ENCODE peak calls at places on chromosomes 1 and 21, in five cellular contexts. Y, Z, G, Q and I are unnamed samples.
A peak's percentile ranks its signal among the peaks of the same experiment; 100 is the strongest.

GRCh38 chr1:26690576-26691031 is 5.2 kb upstream of the ARID1A start:
- DNase-seq in G (no peak), Z (no peak), Y (no peak), Q (no peak), I (no peak)

GRCh38 chr1:25688390-25689119 is 72.0 kb downstream of the MAN1C1 start:
- DNase-seq in Q (no peak), G (no peak), Y (no peak), Z (no peak), I (no peak)

GRCh38 chr1:97989094-97989680 is 68.4 kb upstream of the DPYD start:
- DNase-seq in Q (no peak), Z (no peak), Y (no peak), G (no peak), I (no peak)

GRCh38 chr1:7940745-7941436 is at the start of gene TNFRSF9:
- DNase-seq in Y (no peak), Q (peak; percentile 53), G (no peak), Z (no peak), I (peak; percentile 72)

GRCh38 chr21:15549671-15550070 is 180.1 kb upstream of the USP25 start:
- DNase-seq in Y (no peak), Q (no peak), Z (no peak), G (no peak), I (no peak)

GRCh38 chr1:51684776-51685175 is 67.9 kb downstream of the OSBPL9 start:
- DNase-seq in Q (no peak), Z (no peak), Y (no peak), G (no peak), I (no peak)

GRCh38 chr1:58722967-58723366 is 23.1 kb upstream of the MYSM1 start:
- DNase-seq in Q (no peak), Y (no peak), G (no peak), Z (no peak), I (no peak)

GRCh38 chr1:151371744-151372410 is 628 bp downstream of the SELENBP1 start:
- DNase-seq in G (peak; percentile 81), Z (no peak), Y (peak; percentile 57), Q (no peak), I (no peak)

GRCh38 chr1:15275921-15276683 is 29.1 kb downstream of the FHAD1 start:
- DNase-seq in G (no peak), Z (no peak), Q (no peak), Y (no peak), I (no peak)

GRCh38 chr1:164760585-164760968 is 201.6 kb downstream of the PBX1 start:
- DNase-seq in Y (no peak), Q (no peak), G (no peak), Z (no peak), I (no peak)

GRCh38 chr1:244653439-244654283 is 735 bp downstream of the DESI2 start:
- DNase-seq in Z (no peak), G (no peak), Y (peak; percentile 17), Q (no peak), I (no peak)

GRCh38 chr1:1120866-1121563 is 5.1 kb upstream of the C1orf159 start:
- DNase-seq in Y (no peak), Q (no peak), G (no peak), Z (no peak), I (no peak)

GRCh38 chr1:207659545-207660148 is 14.7 kb downstream of the CR1L start:
- DNase-seq in Y (no peak), Q (no peak), Z (no peak), G (no peak), I (no peak)

GRCh38 chr1:36400825-36401601 is 3.3 kb upstream of the LSM10 start:
- DNase-seq in G (peak; percentile 79), Z (peak; percentile 52), Q (no peak), Y (peak; percentile 64), I (peak; percentile 60)

GRCh38 chr1:214234635-214235025 is 46.3 kb upstream of the SMYD2 start:
- DNase-seq in Q (no peak), Y (no peak), G (no peak), Z (no peak), I (no peak)

GRCh38 chr1:93506140-93506539 is 58.2 kb downstream of the FNBP1L start:
- DNase-seq in Z (no peak), Y (no peak), Q (no peak), G (no peak), I (no peak)

GRCh38 chr1:21933397-21934248 is 3.5 kb downstream of the HSPG2 start:
- DNase-seq in Z (no peak), Q (no peak), G (no peak), Y (no peak), I (no peak)

GRCh38 chr21:42679319-42679981 is 26.0 kb downstream of the PDE9A start:
- DNase-seq in Z (no peak), Y (no peak), G (no peak), Q (no peak), I (peak; percentile 28)

GRCh38 chr1:184567648-184568047 is 180.8 kb downstream of the C1orf21 start:
- DNase-seq in G (no peak), Q (no peak), Z (no peak), Y (no peak), I (no peak)

GRCh38 chr1:151976868-151977267 is 16.8 kb downstream of the S100A10 start:
- DNase-seq in G (no peak), Y (no peak), Z (no peak), Q (no peak), I (no peak)

GRCh38 chr1:200974711-200975110 is 48.8 kb downstream of the KIF21B start:
- DNase-seq in Y (no peak), Z (no peak), Q (no peak), G (no peak), I (no peak)

GRCh38 chr21:44994581-44995171 is 54.8 kb downstream of the SLX9 start:
- DNase-seq in Q (no peak), G (no peak), Z (no peak), Y (no peak), I (no peak)

GRCh38 chr21:30193201-30193600 is 22.7 kb downstream of the CLDN8 start:
- DNase-seq in G (no peak), Z (no peak), Q (no peak), Y (no peak), I (no peak)

GRCh38 chr1:30798389-30798951 is 40.9 kb upstream of the LAPTM5 start:
- DNase-seq in Y (peak; percentile 45), Q (no peak), Z (no peak), G (peak; percentile 75), I (no peak)

GRCh38 chr21:33875026-33875695 is 40.4 kb downstream of the ATP5PO start:
- DNase-seq in Q (no peak), G (no peak), Z (no peak), Y (no peak), I (no peak)

GRCh38 chr1:211487672-211488208 is 4.2 kb downstream of the RD3 start:
- DNase-seq in Y (no peak), Q (no peak), Z (no peak), G (no peak), I (no peak)

GRCh38 chr1:242426271-242426905 is 98.1 kb downstream of the PLD5 start:
- DNase-seq in Y (no peak), Z (no peak), G (no peak), Q (no peak), I (no peak)

GRCh38 chr1:2990376-2991115 is 30.7 kb upstream of the ACTRT2 start:
- DNase-seq in Y (no peak), Z (no peak), G (peak; percentile 44), Q (no peak), I (no peak)

GRCh38 chr1:183097438-183098051 is 74.3 kb downstream of the LAMC1 start:
- DNase-seq in Z (no peak), Y (no peak), G (no peak), Q (no peak), I (no peak)

GRCh38 chr1:217562229-217562878 is 68.5 kb downstream of the GPATCH2 start:
- DNase-seq in Z (no peak), Q (no peak), G (no peak), Y (no peak), I (no peak)

GRCh38 chr1:38138498-38139233 is 92.1 kb upstream of the POU3F1 start:
- DNase-seq in Z (no peak), Y (peak; percentile 43), G (peak; percentile 91), Q (no peak), I (no peak)

GRCh38 chr1:36516372-36517018 is 33.8 kb upstream of the CSF3R start:
- DNase-seq in G (no peak), Q (no peak), Z (peak; percentile 74), Y (peak; percentile 7), I (peak; percentile 79)

GRCh38 chr1:160801836-160802580 is 6.0 kb downstream of the LY9 start:
- DNase-seq in Z (no peak), Q (no peak), Y (no peak), G (no peak), I (no peak)

GRCh38 chr21:41322496-41323382 is 6.1 kb downstream of the FAM3B start:
- DNase-seq in Y (no peak), Q (no peak), Z (no peak), G (no peak), I (no peak)

GRCh38 chr1:230031131-230031530 is 35.9 kb upstream of the GALNT2 start:
- DNase-seq in Q (no peak), Z (no peak), G (no peak), Y (no peak), I (peak; percentile 55)

GRCh38 chr1:112144738-112145426 is 155.4 kb upstream of the KCND3 start:
- DNase-seq in Y (no peak), G (no peak), Q (no peak), Z (no peak), I (no peak)

GRCh38 chr21:45050361-45050785 is 24.0 kb upstream of the ADARB1 start:
- DNase-seq in Z (no peak), Y (no peak), G (peak; percentile 48), Q (no peak), I (no peak)

GRCh38 chr21:39453571-39454179 is 1.9 kb downstream of the SH3BGR start:
- DNase-seq in Z (no peak), Y (no peak), Q (no peak), G (no peak), I (no peak)

GRCh38 chr1:59163268-59164092 is 133.4 kb upstream of the FGGY start:
- DNase-seq in G (no peak), Q (no peak), Z (no peak), Y (no peak), I (peak; percentile 26)